ENCODE peak calls at places on chromosomes 16 and 17, in ten cellular contexts. Z is stomach, C is psoas muscle, A is B cell, Y is PC-3, M is progenitor cell of endocrine pancreas, K is BJ, S is gastrocnemius medialis, W is fibroblast of mammary gland, H is heart left ventricle. X is an unnamed sample.

GRCh38 chr16:75629132-75629531 is 6.1 kb upstream of the ADAT1 start:
- DNase-seq in Z (no peak), C (no peak), A (no peak), Y (no peak), M (no peak), K (no peak), S (no peak), W (no peak), H (no peak), X (no peak)

GRCh38 chr17:74959826-74960738 is 12.5 kb downstream of the HID1 start:
- DNase-seq in Z (no peak), C (no peak), A (no peak), Y (no peak), M (no peak), K (no peak), S (no peak), W (peak), H (no peak), X (no peak)

GRCh38 chr16:84196727-84197486 is 6.0 kb downstream of the ADAD2 start:
- DNase-seq in Z (no peak), C (no peak), A (no peak), Y (no peak), M (no peak), K (no peak), S (no peak), W (no peak), H (no peak), X (no peak)

GRCh38 chr16:27226476-27226875 is 23.1 kb downstream of the KDM8 start:
- DNase-seq in Z (no peak), C (no peak), A (no peak), Y (no peak), M (no peak), K (no peak), S (no peak), W (no peak), H (peak), X (no peak)

GRCh38 chr16:55900616-55901393 is 25.6 kb upstream of the CES5A start:
- DNase-seq in Z (no peak), C (no peak), A (no peak), Y (no peak), M (no peak), K (no peak), S (no peak), W (no peak), H (no peak), X (no peak)

GRCh38 chr16:11029948-11030347 is 85.6 kb downstream of the CLEC16A start:
- DNase-seq in Z (no peak), C (no peak), A (no peak), Y (peak), M (no peak), K (no peak), S (no peak), W (no peak), H (no peak), X (no peak)

GRCh38 chr16:72400257-72401078 is 228.5 kb upstream of the PMFBP1 start:
- DNase-seq in Z (no peak), C (no peak), A (peak), Y (peak), M (peak), K (peak), S (peak), W (peak), H (no peak), X (peak)

GRCh38 chr17:79803421-79803996 is 6.6 kb upstream of the CBX8 start:
- DNase-seq in Z (no peak), C (no peak), A (no peak), Y (no peak), M (no peak), K (no peak), S (no peak), W (no peak), H (no peak), X (no peak)

GRCh38 chr16:69350536-69351133 is 951 bp downstream of the TMED6 start:
- DNase-seq in Z (peak), C (no peak), A (no peak), Y (no peak), M (no peak), K (no peak), S (no peak), W (no peak), H (no peak), X (no peak)

GRCh38 chr17:62804822-62805221 is 3.3 kb downstream of the MARCHF10 start:
- DNase-seq in Z (no peak), C (no peak), A (no peak), Y (no peak), M (no peak), K (no peak), S (no peak), W (peak), H (no peak), X (no peak)

GRCh38 chr17:67931227-67931626 is 65.0 kb downstream of the C17orf58 start:
- DNase-seq in Z (no peak), C (no peak), A (no peak), Y (no peak), M (no peak), K (no peak), S (no peak), W (no peak), H (no peak), X (no peak)

GRCh38 chr17:68020451-68020779 is 15.1 kb upstream of the KPNA2 start:
- DNase-seq in Z (no peak), C (no peak), A (no peak), Y (no peak), M (no peak), K (no peak), S (no peak), W (peak), H (no peak), X (no peak)

GRCh38 chr17:74568116-74568873 is 986 bp upstream of the CD300H start:
- DNase-seq in Z (no peak), C (no peak), A (no peak), Y (no peak), M (no peak), K (no peak), S (no peak), W (no peak), H (no peak), X (no peak)

GRCh38 chr17:19897901-19898300 is 30.2 kb upstream of the ULK2 start:
- DNase-seq in Z (no peak), C (no peak), A (no peak), Y (peak), M (no peak), K (peak), S (no peak), W (peak), H (no peak), X (no peak)

GRCh38 chr17:20095366-20096080 is 86.4 kb downstream of the SPECC1 start:
- DNase-seq in Z (peak), C (peak), A (no peak), Y (peak), M (peak), K (no peak), S (peak), W (peak), H (peak), X (peak)

GRCh38 chr16:17476414-17477259 is 5.9 kb upstream of the XYLT1 start:
- DNase-seq in Z (peak), C (peak), A (peak), Y (peak), M (peak), K (no peak), S (no peak), W (peak), H (no peak), X (peak)

GRCh38 chr17:63445571-63446217 is 412 bp downstream of the CYB561 start:
- DNase-seq in Z (peak), C (no peak), A (peak), Y (peak), M (no peak), K (no peak), S (no peak), W (no peak), H (peak), X (peak)

GRCh38 chr17:66945451-66945850 is 19.1 kb upstream of the CACNG4 start:
- DNase-seq in Z (no peak), C (no peak), A (no peak), Y (no peak), M (no peak), K (no peak), S (no peak), W (peak), H (no peak), X (no peak)

GRCh38 chr17:30243568-30243967 is 8.1 kb upstream of the SLC6A4 start:
- DNase-seq in Z (no peak), C (no peak), A (no peak), Y (no peak), M (no peak), K (no peak), S (no peak), W (no peak), H (no peak), X (no peak)

GRCh38 chr17:78001182-78001581 is 42.7 kb downstream of the TNRC6C start:
- DNase-seq in Z (no peak), C (no peak), A (no peak), Y (no peak), M (no peak), K (no peak), S (no peak), W (no peak), H (no peak), X (no peak)

GRCh38 chr17:11925271-11926021 is 71.8 kb downstream of the ZNF18 start:
- DNase-seq in Z (no peak), C (no peak), A (no peak), Y (no peak), M (no peak), K (no peak), S (no peak), W (no peak), H (peak), X (no peak)

GRCh38 chr17:3836551-3836950 is 9.5 kb downstream of the NCBP3 start:
- DNase-seq in Z (no peak), C (no peak), A (no peak), Y (no peak), M (no peak), K (no peak), S (no peak), W (no peak), H (no peak), X (no peak)

GRCh38 chr16:20868890-20869289 is 31.3 kb downstream of the DCUN1D3 start:
- DNase-seq in Z (peak), C (peak), A (no peak), Y (no peak), M (no peak), K (no peak), S (peak), W (peak), H (peak), X (no peak)

GRCh38 chr16:53041196-53041977 is 11.3 kb downstream of the CHD9NB start:
- DNase-seq in Z (peak), C (peak), A (no peak), Y (no peak), M (no peak), K (no peak), S (peak), W (peak), H (peak), X (peak)

GRCh38 chr16:85622683-85623082 is 9.6 kb downstream of the GSE1 start:
- DNase-seq in Z (no peak), C (no peak), A (no peak), Y (no peak), M (no peak), K (no peak), S (no peak), W (no peak), H (no peak), X (no peak)

GRCh38 chr17:80005360-80006338 is 30.0 kb downstream of the TBC1D16 start:
- DNase-seq in Z (peak), C (peak), A (peak), Y (peak), M (peak), K (no peak), S (no peak), W (peak), H (peak), X (peak)

GRCh38 chr16:67457611-67458010 is 23.3 kb downstream of the ATP6V0D1 start:
- DNase-seq in Z (no peak), C (no peak), A (no peak), Y (no peak), M (no peak), K (no peak), S (no peak), W (no peak), H (no peak), X (no peak)

GRCh38 chr17:78641243-78641642 is 64.0 kb upstream of the DNAH17 start:
- DNase-seq in Z (no peak), C (no peak), A (no peak), Y (no peak), M (no peak), K (no peak), S (no peak), W (no peak), H (no peak), X (no peak)

GRCh38 chr16:84617068-84617630 is 729 bp downstream of the COTL1 start:
- DNase-seq in Z (peak), C (no peak), A (no peak), Y (no peak), M (no peak), K (no peak), S (no peak), W (no peak), H (peak), X (no peak)

GRCh38 chr17:4420692-4421131 is 13.0 kb upstream of the SPNS3 start:
- DNase-seq in Z (peak), C (no peak), A (peak), Y (peak), M (peak), K (no peak), S (peak), W (peak), H (no peak), X (peak)

GRCh38 chr16:54651851-54652770 is 278.6 kb upstream of the IRX5 start:
- DNase-seq in Z (no peak), C (no peak), A (no peak), Y (no peak), M (no peak), K (no peak), S (no peak), W (peak), H (no peak), X (no peak)

GRCh38 chr16:296806-297510 is 14.0 kb downstream of the PDIA2 start:
- DNase-seq in Z (no peak), C (no peak), A (no peak), Y (no peak), M (no peak), K (no peak), S (no peak), W (no peak), H (no peak), X (no peak)

GRCh38 chr17:36048061-36048460 is 16.0 kb upstream of the CCL18 start:
- DNase-seq in Z (no peak), C (no peak), A (no peak), Y (no peak), M (no peak), K (no peak), S (no peak), W (no peak), H (no peak), X (no peak)

GRCh38 chr16:86834451-86835035 is 256.2 kb downstream of the FOXL1 start:
- DNase-seq in Z (no peak), C (no peak), A (no peak), Y (peak), M (no peak), K (no peak), S (no peak), W (peak), H (peak), X (peak)

GRCh38 chr17:34318474-34318873 is 761 bp upstream of the CCL8 start:
- DNase-seq in Z (no peak), C (no peak), A (no peak), Y (peak), M (no peak), K (no peak), S (no peak), W (no peak), H (no peak), X (no peak)
- TF ChIP-seq CTCF in Z (no peak), C (no peak), A (no peak), Y (no peak), M (no peak), K (no peak), S (no peak), W (peak), H (no peak), X (no peak)

GRCh38 chr16:19231881-19232280 is 53.6 kb upstream of the CLEC19A start:
- DNase-seq in Z (no peak), C (no peak), A (no peak), Y (no peak), M (no peak), K (no peak), S (no peak), W (no peak), H (no peak), X (no peak)
- TF ChIP-seq CTCF in Z (no peak), C (no peak), A (no peak), Y (no peak), M (no peak), K (no peak), S (no peak), W (no peak), H (no peak), X (no peak)

GRCh38 chr17:44847581-44847980 is at the start of gene HIGD1B:
- DNase-seq in Z (no peak), C (no peak), A (no peak), Y (no peak), M (no peak), K (no peak), S (no peak), W (no peak), H (peak), X (no peak)

GRCh38 chr17:44842748-44843147 is 4.9 kb upstream of the HIGD1B start:
- DNase-seq in Z (no peak), C (no peak), A (no peak), Y (no peak), M (no peak), K (no peak), S (no peak), W (no peak), H (peak), X (no peak)

GRCh38 chr17:44846206-44846605 is 1.5 kb upstream of the HIGD1B start:
- DNase-seq in Z (no peak), C (no peak), A (no peak), Y (no peak), M (no peak), K (no peak), S (no peak), W (no peak), H (no peak), X (no peak)

GRCh38 chr17:44840936-44841335 is 6.7 kb upstream of the HIGD1B start:
- DNase-seq in Z (no peak), C (no peak), A (no peak), Y (no peak), M (no peak), K (no peak), S (no peak), W (no peak), H (no peak), X (no peak)

DNA sequence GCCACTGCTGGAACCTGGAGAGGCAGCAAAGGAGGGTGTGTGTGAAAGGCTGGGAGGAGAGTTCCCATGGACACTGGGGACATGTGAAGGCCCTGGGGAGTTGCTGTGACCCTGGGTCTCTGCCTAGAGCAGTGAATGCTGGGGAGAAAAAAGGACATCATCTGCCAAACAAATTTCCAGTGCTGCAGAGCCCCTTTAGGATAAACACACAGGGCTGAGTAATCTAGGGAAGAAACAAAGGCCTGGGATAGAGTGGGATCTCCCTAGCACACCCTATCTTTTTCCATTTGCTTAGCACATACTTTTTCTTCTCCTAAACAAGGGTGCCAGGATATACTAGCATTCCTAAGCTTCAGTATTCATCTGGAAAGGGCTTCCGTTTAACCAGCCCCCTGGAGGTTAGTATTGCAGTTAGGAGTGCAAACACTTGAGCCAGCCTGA is 3.3 kb upstream of the HIGD1B start:
- DNase-seq in Z (no peak), C (no peak), A (no peak), Y (no peak), M (no peak), K (no peak), S (no peak), W (no peak), H (peak), X (no peak)
- TF ChIP-seq CTCF in Z (no peak), C (no peak), A (no peak), Y (no peak), M (no peak), K (peak), S (no peak), W (no peak), H (no peak), X (no peak)

GRCh38 chr17:51638909-51639308 is 378.6 kb downstream of the UTP18 start:
- DNase-seq in Z (no peak), C (no peak), A (no peak), Y (no peak), M (no peak), K (no peak), S (no peak), W (no peak), H (no peak), X (no peak)

GRCh38 chr17:51640108-51640622 is 379.8 kb downstream of the UTP18 start:
- DNase-seq in Z (no peak), C (no peak), A (no peak), Y (peak), M (no peak), K (no peak), S (no peak), W (no peak), H (no peak), X (peak)

GRCh38 chr17:51641999-51642398 is 381.7 kb downstream of the UTP18 start:
- DNase-seq in Z (no peak), C (no peak), A (no peak), Y (no peak), M (no peak), K (no peak), S (no peak), W (no peak), H (no peak), X (no peak)

DNA sequence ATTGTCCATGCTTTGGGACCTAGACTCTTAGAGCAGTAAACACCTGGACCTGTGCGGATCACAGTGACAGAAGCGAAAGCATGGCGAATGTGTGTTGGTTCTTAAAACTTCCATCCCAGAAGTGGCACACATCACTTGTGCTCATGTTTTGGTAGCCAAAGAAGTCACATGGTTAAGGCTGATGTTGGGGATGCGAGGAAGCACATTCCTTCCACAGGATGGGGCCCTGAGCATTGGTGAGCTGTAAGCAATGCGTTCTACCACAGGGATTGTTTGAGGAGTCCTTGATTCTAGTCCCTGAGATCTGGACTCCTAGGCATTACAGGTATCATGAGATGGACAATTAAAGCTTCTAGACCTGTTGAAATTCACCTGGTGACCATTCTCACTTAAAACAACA is 375.9 kb downstream of the UTP18 start:
- DNase-seq in Z (no peak), C (no peak), A (no peak), Y (peak), M (no peak), K (no peak), S (no peak), W (no peak), H (no peak), X (peak)
- TF ChIP-seq CTCF in Z (no peak), C (no peak), A (no peak), Y (no peak), M (peak), K (no peak), S (no peak), W (no peak), H (no peak), X (no peak)

GRCh38 chr17:53191878-53192277 is 630.8 kb upstream of the KIF2B start:
- DNase-seq in Z (no peak), C (no peak), A (no peak), Y (no peak), M (no peak), K (no peak), S (no peak), W (no peak), H (no peak), X (no peak)

DNA sequence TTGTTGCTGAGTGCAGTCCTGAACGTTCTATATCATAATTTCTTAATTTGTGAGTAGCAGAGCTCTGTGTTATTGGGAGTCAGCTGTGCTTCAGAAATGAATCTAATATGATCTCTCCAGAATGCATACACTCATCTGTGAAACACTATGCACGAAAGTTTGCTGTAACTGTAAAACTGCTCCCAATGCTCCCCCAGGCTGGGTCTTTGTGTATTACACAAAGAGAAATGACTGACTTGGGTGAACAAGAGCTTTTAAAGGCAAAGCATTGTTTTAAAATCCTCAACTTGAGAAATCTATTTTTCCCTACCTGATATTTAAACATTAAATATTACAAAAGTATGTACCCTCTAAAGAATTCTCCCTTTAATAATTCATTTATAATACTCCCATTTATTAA is 636.7 kb upstream of the KIF2B start:
- DNase-seq in Z (no peak), C (no peak), A (no peak), Y (no peak), M (no peak), K (no peak), S (no peak), W (no peak), H (no peak), X (no peak)
- TF ChIP-seq CTCF in Z (no peak), C (no peak), A (no peak), Y (no peak), M (no peak), K (no peak), S (no peak), W (no peak), H (no peak), X (no peak)

GRCh38 chr17:1648582-1649115 is 1.0 kb downstream of the RILP start:
- DNase-seq in Z (peak), C (peak), A (peak), Y (peak), M (peak), K (peak), S (peak), W (peak), H (peak), X (peak)
- TF ChIP-seq CTCF in Z (peak), C (peak), A (peak), Y (peak), M (peak), K (peak), S (peak), W (peak), H (peak), X (peak)

GRCh38 chr16:81467815-81468214 is 23.2 kb downstream of the CMIP start:
- DNase-seq in Z (no peak), C (no peak), A (no peak), Y (no peak), M (no peak), K (no peak), S (no peak), W (no peak), H (no peak), X (no peak)
- TF ChIP-seq CTCF in Z (no peak), C (no peak), A (no peak), Y (no peak), M (no peak), K (no peak), S (no peak), W (no peak), H (no peak), X (no peak)

X was measured in endothelial cell.